ENCODE peak calls at places on chromosomes 4 and X, in six cellular contexts. One of them, this sample, is unnamed.

GRCh38 chr4:123488916-123489315 is 92.3 kb downstream of the SPRY1 start:
- DNase-seq in GM13977: peak
- DNase-seq in WTC11: no peak
- DNase-seq in HTR-8/SVneo: peak
- DNase-seq in nephron progenitor cell: no peak
- DNase-seq in iris pigment epithelial cell: peak
- DNase-seq in this sample: no peak

GRCh38 chr4:37687175-37687525 is 974 bp upstream of the RELL1 start:
- DNase-seq in GM13977: no peak
- DNase-seq in WTC11: no peak
- DNase-seq in HTR-8/SVneo: no peak
- DNase-seq in nephron progenitor cell: no peak
- DNase-seq in iris pigment epithelial cell: no peak
- DNase-seq in this sample: no peak

GRCh38 chrX:39981946-39982345 is 115.8 kb downstream of the BCOR start:
- DNase-seq in GM13977: no peak
- DNase-seq in WTC11: no peak
- DNase-seq in HTR-8/SVneo: no peak
- DNase-seq in nephron progenitor cell: no peak
- DNase-seq in iris pigment epithelial cell: no peak
- DNase-seq in this sample: no peak

GRCh38 chr4:37717575-37717974 is 31.4 kb upstream of the RELL1 start:
- DNase-seq in GM13977: no peak
- DNase-seq in WTC11: no peak
- DNase-seq in HTR-8/SVneo: no peak
- DNase-seq in nephron progenitor cell: no peak
- DNase-seq in iris pigment epithelial cell: peak
- DNase-seq in this sample: no peak

GRCh38 chr4:36399762-36400353 is 118.4 kb downstream of the DTHD1 start:
- DNase-seq in GM13977: peak
- DNase-seq in WTC11: peak
- DNase-seq in HTR-8/SVneo: no peak
- DNase-seq in nephron progenitor cell: peak
- DNase-seq in iris pigment epithelial cell: peak
- DNase-seq in this sample: no peak

GRCh38 chr4:128635141-128635911 is 174.2 kb upstream of the JADE1 start:
- DNase-seq in GM13977: no peak
- DNase-seq in WTC11: no peak
- DNase-seq in HTR-8/SVneo: no peak
- DNase-seq in nephron progenitor cell: no peak
- DNase-seq in iris pigment epithelial cell: peak
- DNase-seq in this sample: no peak

GRCh38 chr4:7027913-7028312 is 15.3 kb upstream of the TADA2B start:
- DNase-seq in GM13977: no peak
- DNase-seq in WTC11: no peak
- DNase-seq in HTR-8/SVneo: no peak
- DNase-seq in nephron progenitor cell: no peak
- DNase-seq in iris pigment epithelial cell: no peak
- DNase-seq in this sample: no peak

GRCh38 chr4:38368612-38369011 is 295.4 kb upstream of the KLF3 start:
- DNase-seq in GM13977: no peak
- DNase-seq in WTC11: no peak
- DNase-seq in HTR-8/SVneo: no peak
- DNase-seq in nephron progenitor cell: no peak
- DNase-seq in iris pigment epithelial cell: peak
- DNase-seq in this sample: no peak

GRCh38 chrX:143058096-143058495 is 32.4 kb downstream of the SPANXN4 start:
- DNase-seq in GM13977: no peak
- DNase-seq in WTC11: no peak
- DNase-seq in HTR-8/SVneo: no peak
- DNase-seq in nephron progenitor cell: no peak
- DNase-seq in iris pigment epithelial cell: no peak
- DNase-seq in this sample: peak

GRCh38 chrX:12372111-12372510 is 233.8 kb downstream of the FRMPD4 start:
- DNase-seq in GM13977: no peak
- DNase-seq in WTC11: no peak
- DNase-seq in HTR-8/SVneo: no peak
- DNase-seq in nephron progenitor cell: no peak
- DNase-seq in iris pigment epithelial cell: peak
- DNase-seq in this sample: no peak

GRCh38 chrX:46913710-46914109 is 1.5 kb downstream of the JADE3 start:
- DNase-seq in GM13977: no peak
- DNase-seq in WTC11: no peak
- DNase-seq in HTR-8/SVneo: no peak
- DNase-seq in nephron progenitor cell: no peak
- DNase-seq in iris pigment epithelial cell: peak
- DNase-seq in this sample: no peak

GRCh38 chrX:39953879-39954278 is 143.9 kb downstream of the BCOR start:
- DNase-seq in GM13977: no peak
- DNase-seq in WTC11: no peak
- DNase-seq in HTR-8/SVneo: peak
- DNase-seq in nephron progenitor cell: no peak
- DNase-seq in iris pigment epithelial cell: peak
- DNase-seq in this sample: no peak

GRCh38 chr4:21649691-21650090 is 298.9 kb downstream of the KCNIP4 start:
- DNase-seq in GM13977: no peak
- DNase-seq in WTC11: no peak
- DNase-seq in HTR-8/SVneo: no peak
- DNase-seq in nephron progenitor cell: no peak
- DNase-seq in iris pigment epithelial cell: no peak
- DNase-seq in this sample: no peak

GRCh38 chrX:110847334-110847733 is 51.7 kb upstream of the CHRDL1 start:
- DNase-seq in GM13977: peak
- DNase-seq in WTC11: no peak
- DNase-seq in HTR-8/SVneo: peak
- DNase-seq in nephron progenitor cell: peak
- DNase-seq in iris pigment epithelial cell: peak
- DNase-seq in this sample: no peak

GRCh38 chrX:139639253-139639652 is 68.7 kb downstream of the MCF2 start:
- DNase-seq in GM13977: no peak
- DNase-seq in WTC11: no peak
- DNase-seq in HTR-8/SVneo: no peak
- DNase-seq in nephron progenitor cell: no peak
- DNase-seq in iris pigment epithelial cell: peak
- DNase-seq in this sample: no peak

GRCh38 chr4:77579406-77580076 is 26.1 kb upstream of the CXCL13 start:
- DNase-seq in GM13977: no peak
- DNase-seq in WTC11: no peak
- DNase-seq in HTR-8/SVneo: peak
- DNase-seq in nephron progenitor cell: no peak
- DNase-seq in iris pigment epithelial cell: peak
- DNase-seq in this sample: no peak

GRCh38 chrX:152912121-152912520 is 14.3 kb downstream of the ZNF185 start:
- DNase-seq in GM13977: no peak
- DNase-seq in WTC11: no peak
- DNase-seq in HTR-8/SVneo: no peak
- DNase-seq in nephron progenitor cell: no peak
- DNase-seq in iris pigment epithelial cell: no peak
- DNase-seq in this sample: no peak

GRCh38 chrX:43064096-43064495 is 286.1 kb upstream of the PPP1R2C start:
- DNase-seq in GM13977: no peak
- DNase-seq in WTC11: no peak
- DNase-seq in HTR-8/SVneo: no peak
- DNase-seq in nephron progenitor cell: no peak
- DNase-seq in iris pigment epithelial cell: no peak
- DNase-seq in this sample: no peak

GRCh38 chrX:38313190-38313589 is 14.1 kb downstream of the RPGR start:
- DNase-seq in GM13977: no peak
- DNase-seq in WTC11: no peak
- DNase-seq in HTR-8/SVneo: no peak
- DNase-seq in nephron progenitor cell: no peak
- DNase-seq in iris pigment epithelial cell: peak
- DNase-seq in this sample: no peak

GRCh38 chrX:111098874-111099273 is 2.9 kb downstream of the PAK3 start:
- DNase-seq in GM13977: peak
- DNase-seq in WTC11: peak
- DNase-seq in HTR-8/SVneo: no peak
- DNase-seq in nephron progenitor cell: peak
- DNase-seq in iris pigment epithelial cell: peak
- DNase-seq in this sample: peak

GRCh38 chrX:8755116-8755515 is 23.2 kb upstream of the ANOS1 start:
- DNase-seq in GM13977: no peak
- DNase-seq in WTC11: peak
- DNase-seq in HTR-8/SVneo: no peak
- DNase-seq in nephron progenitor cell: no peak
- DNase-seq in iris pigment epithelial cell: no peak
- DNase-seq in this sample: no peak

This sample was measured in ecto neural progenitor cell.